ENCODE peak calls at places on chromosomes 4 and X, in six cellular contexts. C is hepatocyte; M is CD4-positive, CD25-positive, alpha-beta regulatory T cell; D is IMR-90; V is cardiac muscle cell; K is NCI-H1092 treated with DMSO at 0.1 percent for 48 hours. R is an unnamed sample.

GRCh38 chrX:47171996-47172395 is 21.6 kb upstream of the UBA1 start:
- DNase-seq in V (no peak), M (no peak), K (no peak), D (no peak), C (no peak), R (no peak)

GRCh38 chr4:57501715-57502114 is 391.5 kb upstream of the IGFBP7 start:
- DNase-seq in D (peak), V (peak), C (peak), K (no peak), M (no peak), R (no peak)

GRCh38 chrX:153468008-153468580 is 2.3 kb downstream of the HAUS7 start:
- DNase-seq in K (no peak), D (peak), V (no peak), C (no peak), M (no peak), R (no peak)

GRCh38 chr4:5511791-5512190 is 196.6 kb downstream of the EVC2 start:
- DNase-seq in K (no peak), D (peak), C (no peak), V (peak), M (no peak), R (no peak)

GRCh38 chr4:100828986-100829685 is 311.3 kb upstream of the EMCN start:
- DNase-seq in K (no peak), D (no peak), V (peak), M (no peak), C (no peak), R (no peak)

GRCh38 chrX:101395789-101396188 is 5.0 kb downstream of the RPL36A start:
- DNase-seq in D (no peak), M (no peak), C (no peak), K (no peak), V (peak), R (no peak)

GRCh38 chrX:153967536-153968214 is 3.9 kb downstream of the HCFC1 start:
- DNase-seq in V (no peak), M (peak), C (no peak), D (no peak), K (no peak), R (no peak)

GRCh38 chr4:52982246-52982950 is 120.3 kb downstream of the RASL11B start:
- DNase-seq in C (peak), M (no peak), V (peak), D (peak), K (peak), R (peak)

GRCh38 chrX:20472148-20472547 is 205.4 kb upstream of the RPS6KA3 start:
- DNase-seq in K (no peak), C (no peak), V (no peak), D (no peak), M (no peak), R (no peak)

GRCh38 chrX:47637546-47638195 is 7.9 kb upstream of the CFP start:
- DNase-seq in K (no peak), V (peak), M (peak), C (no peak), D (no peak), R (no peak)